ENCODE peak calls at places on chromosome X, in four cellular contexts. One of them, this sample, is unnamed.

GRCh38 chrX:11296051-11296450 is 2.8 kb downstream of the AMELX start:
- DNase-seq in ascending aorta: no peak
- DNase-seq in neural progenitor cell: no peak
- DNase-seq in pancreas: no peak
- DNase-seq in this sample: no peak

GRCh38 chrX:51461053-51462050 is 35.0 kb downstream of the NUDT11 start:
- DNase-seq in ascending aorta: no peak
- DNase-seq in neural progenitor cell: peak
- DNase-seq in pancreas: no peak
- DNase-seq in this sample: no peak

GRCh38 chrX:35786271-35786670 is 11.9 kb upstream of the MAGEB16 start:
- DNase-seq in ascending aorta: no peak
- DNase-seq in neural progenitor cell: no peak
- DNase-seq in pancreas: no peak
- DNase-seq in this sample: no peak

GRCh38 chrX:107563851-107564250 is 64.5 kb upstream of the PRPS1 start:
- DNase-seq in ascending aorta: no peak
- DNase-seq in neural progenitor cell: no peak
- DNase-seq in pancreas: no peak
- DNase-seq in this sample: no peak

GRCh38 chrX:41313419-41313818 is 20.5 kb upstream of the DDX3X start:
- DNase-seq in ascending aorta: no peak
- DNase-seq in neural progenitor cell: no peak
- DNase-seq in pancreas: no peak
- DNase-seq in this sample: no peak

GRCh38 chrX:132953358-132953757 is 5.1 kb downstream of the HS6ST2 start:
- DNase-seq in ascending aorta: no peak
- DNase-seq in neural progenitor cell: peak
- DNase-seq in pancreas: no peak
- DNase-seq in this sample: no peak

GRCh38 chrX:128616933-128617332 is 564.7 kb upstream of the ACTRT1 start:
- DNase-seq in ascending aorta: no peak
- DNase-seq in neural progenitor cell: no peak
- DNase-seq in pancreas: no peak
- DNase-seq in this sample: no peak

GRCh38 chrX:78024349-78025108 is 55.1 kb upstream of the PGAM4 start:
- DNase-seq in ascending aorta: no peak
- DNase-seq in neural progenitor cell: peak
- DNase-seq in pancreas: peak
- DNase-seq in this sample: no peak

GRCh38 chrX:70219938-70220764 is 14.3 kb upstream of the AWAT1 start:
- DNase-seq in ascending aorta: no peak
- DNase-seq in neural progenitor cell: no peak
- DNase-seq in pancreas: no peak
- DNase-seq in this sample: no peak

GRCh38 chrX:22186165-22186564 is 86.5 kb upstream of the CBLL2 start:
- DNase-seq in ascending aorta: no peak
- DNase-seq in neural progenitor cell: no peak
- DNase-seq in pancreas: no peak
- DNase-seq in this sample: no peak

GRCh38 chrX:109889289-109890006 is 113.5 kb upstream of the TMEM164 start:
- DNase-seq in ascending aorta: no peak
- DNase-seq in neural progenitor cell: peak
- DNase-seq in pancreas: no peak
- DNase-seq in this sample: no peak

GRCh38 chrX:69616520-69617203 is 749 bp downstream of the EDA start:
- DNase-seq in ascending aorta: peak
- DNase-seq in neural progenitor cell: peak
- DNase-seq in pancreas: peak
- DNase-seq in this sample: no peak

GRCh38 chrX:134396174-134396573 is 63.8 kb upstream of the HPRT1 start:
- DNase-seq in ascending aorta: no peak
- DNase-seq in neural progenitor cell: peak
- DNase-seq in pancreas: no peak
- DNase-seq in this sample: no peak

GRCh38 chrX:107574711-107575110 is 53.6 kb upstream of the PRPS1 start:
- DNase-seq in ascending aorta: no peak
- DNase-seq in neural progenitor cell: no peak
- DNase-seq in pancreas: no peak
- DNase-seq in this sample: no peak

GRCh38 chrX:119759333-119759766 is 962 bp downstream of the SOWAHD start:
- DNase-seq in ascending aorta: no peak
- DNase-seq in neural progenitor cell: peak
- DNase-seq in pancreas: peak
- DNase-seq in this sample: no peak

GRCh38 chrX:6223516-6223915 is 5.2 kb downstream of the NLGN4X start:
- DNase-seq in ascending aorta: no peak
- DNase-seq in neural progenitor cell: no peak
- DNase-seq in pancreas: no peak
- DNase-seq in this sample: no peak

GRCh38 chrX:100647095-100647494 is 3.1 kb downstream of the SRPX2 start:
- DNase-seq in ascending aorta: peak
- DNase-seq in neural progenitor cell: no peak
- DNase-seq in pancreas: no peak
- DNase-seq in this sample: no peak

GRCh38 chrX:50470103-50471031 is at the start of gene DGKK:
- DNase-seq in ascending aorta: peak
- DNase-seq in neural progenitor cell: peak
- DNase-seq in pancreas: peak
- DNase-seq in this sample: no peak

GRCh38 chrX:27680726-27681125 is 90.6 kb downstream of the DCAF8L2 start:
- DNase-seq in ascending aorta: no peak
- DNase-seq in neural progenitor cell: no peak
- DNase-seq in pancreas: no peak
- DNase-seq in this sample: no peak

GRCh38 chrX:121389976-121390709 is 342.7 kb downstream of the GLUD2 start:
- DNase-seq in ascending aorta: no peak
- DNase-seq in neural progenitor cell: no peak
- DNase-seq in pancreas: no peak
- DNase-seq in this sample: no peak

GRCh38 chrX:52923781-52924241 is 26.7 kb downstream of the FAM156B start:
- DNase-seq in ascending aorta: peak
- DNase-seq in neural progenitor cell: no peak
- DNase-seq in pancreas: no peak
- DNase-seq in this sample: no peak

DNA sequence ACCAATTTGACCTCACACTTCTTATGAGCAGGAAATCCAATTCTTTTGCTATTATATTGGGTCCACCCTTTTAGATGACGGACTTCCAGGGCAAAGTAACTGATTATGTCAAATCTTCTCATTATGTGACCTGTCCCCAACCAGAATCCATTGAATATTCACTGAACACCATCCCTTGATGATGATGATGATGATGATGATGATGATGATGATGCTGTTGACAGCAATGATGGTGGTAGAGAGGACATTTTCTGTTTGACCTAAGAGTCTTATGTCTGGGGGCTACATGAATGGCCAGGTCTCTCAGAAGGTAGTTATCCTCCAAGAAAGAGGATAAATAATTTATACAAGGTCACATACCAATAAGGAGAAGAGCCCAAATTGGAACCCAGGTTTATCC is 5.2 kb downstream of the TCEAL8 start:
- DNase-seq in ascending aorta: no peak
- DNase-seq in neural progenitor cell: no peak
- DNase-seq in pancreas: no peak
- DNase-seq in this sample: no peak
- H3K27ac ChIP-seq in ascending aorta: no peak
- H3K27ac ChIP-seq in neural progenitor cell: no peak
- H3K27ac ChIP-seq in pancreas: no peak
- H3K27ac ChIP-seq in this sample: no peak

GRCh38 chrX:154083134-154083517 is 14.4 kb downstream of the MECP2 start:
- DNase-seq in ascending aorta: no peak
- DNase-seq in neural progenitor cell: no peak
- DNase-seq in pancreas: no peak
- DNase-seq in this sample: no peak

GRCh38 chrX:154084449-154085300 is 12.8 kb downstream of the MECP2 start:
- DNase-seq in ascending aorta: no peak
- DNase-seq in neural progenitor cell: no peak
- DNase-seq in pancreas: no peak
- DNase-seq in this sample: no peak

DNA sequence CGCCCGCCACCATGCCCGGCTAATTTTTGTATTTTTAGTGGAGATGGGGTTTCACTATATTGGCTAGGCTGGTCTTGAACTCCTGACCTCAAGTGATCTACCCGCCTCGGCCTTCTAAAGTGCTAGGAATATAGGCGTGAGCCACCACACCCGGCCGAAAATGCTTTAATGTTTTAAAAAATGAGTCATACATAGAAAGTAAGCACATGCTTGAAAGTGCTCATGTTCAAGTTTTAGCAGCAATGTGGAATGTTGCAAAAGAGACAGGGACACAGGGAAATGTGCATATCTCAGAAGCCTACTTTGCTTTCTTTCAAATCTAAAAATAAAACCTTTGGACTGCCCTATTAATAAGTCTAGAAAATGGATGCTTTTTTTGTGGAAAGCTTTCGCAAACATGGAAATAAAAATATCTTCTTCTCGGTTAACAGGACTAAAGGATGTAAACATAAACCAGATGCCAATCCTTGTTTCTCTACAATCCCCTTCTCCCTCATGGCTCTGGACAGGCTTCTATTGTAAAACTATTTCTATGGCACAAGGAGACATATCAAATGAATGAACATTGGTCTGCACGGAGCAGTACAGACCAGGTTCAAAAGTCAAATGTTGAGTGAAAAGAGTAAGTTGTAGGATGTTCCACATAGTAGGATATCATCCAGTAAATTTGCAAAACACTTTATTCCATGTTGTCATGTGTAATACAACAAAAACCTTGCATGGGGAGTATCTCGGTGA is 15.0 kb downstream of the MECP2 start:
- DNase-seq in ascending aorta: no peak
- DNase-seq in neural progenitor cell: no peak
- DNase-seq in pancreas: no peak
- DNase-seq in this sample: no peak
- H3K27ac ChIP-seq in ascending aorta: peak
- H3K27ac ChIP-seq in neural progenitor cell: no peak
- H3K27ac ChIP-seq in pancreas: no peak
- H3K27ac ChIP-seq in this sample: no peak

GRCh38 chrX:19865567-19866363 is 21.6 kb downstream of the SH3KBP1 start:
- DNase-seq in ascending aorta: no peak
- DNase-seq in neural progenitor cell: no peak
- DNase-seq in pancreas: no peak
- DNase-seq in this sample: no peak

GRCh38 chrX:19866626-19867410 is 20.6 kb downstream of the SH3KBP1 start:
- DNase-seq in ascending aorta: no peak
- DNase-seq in neural progenitor cell: no peak
- DNase-seq in pancreas: no peak
- DNase-seq in this sample: no peak

GRCh38 chrX:19867938-19868337 is 19.5 kb downstream of the SH3KBP1 start:
- DNase-seq in ascending aorta: no peak
- DNase-seq in neural progenitor cell: no peak
- DNase-seq in pancreas: no peak
- DNase-seq in this sample: no peak

GRCh38 chrX:19869195-19869594 is 18.2 kb downstream of the SH3KBP1 start:
- DNase-seq in ascending aorta: no peak
- DNase-seq in neural progenitor cell: no peak
- DNase-seq in pancreas: no peak
- DNase-seq in this sample: no peak

GRCh38 chrX:19867411-19867732 is 20.0 kb downstream of the SH3KBP1 start:
- DNase-seq in ascending aorta: no peak
- DNase-seq in neural progenitor cell: no peak
- DNase-seq in pancreas: no peak
- DNase-seq in this sample: no peak
- H3K27ac ChIP-seq in ascending aorta: no peak
- H3K27ac ChIP-seq in neural progenitor cell: no peak
- H3K27ac ChIP-seq in pancreas: no peak
- H3K27ac ChIP-seq in this sample: no peak

GRCh38 chrX:112545051-112545450 is 134.7 kb downstream of the LHFPL1 start:
- DNase-seq in ascending aorta: no peak
- DNase-seq in neural progenitor cell: no peak
- DNase-seq in pancreas: no peak
- DNase-seq in this sample: no peak
- H3K27ac ChIP-seq in ascending aorta: no peak
- H3K27ac ChIP-seq in neural progenitor cell: no peak
- H3K27ac ChIP-seq in pancreas: no peak
- H3K27ac ChIP-seq in this sample: no peak

GRCh38 chrX:17038681-17039161 is 92.3 kb downstream of the REPS2 start:
- DNase-seq in ascending aorta: no peak
- DNase-seq in neural progenitor cell: no peak
- DNase-seq in pancreas: no peak
- DNase-seq in this sample: no peak
- H3K27ac ChIP-seq in ascending aorta: no peak
- H3K27ac ChIP-seq in neural progenitor cell: no peak
- H3K27ac ChIP-seq in pancreas: no peak
- H3K27ac ChIP-seq in this sample: peak

GRCh38 chrX:13268874-13269273 is 51.0 kb downstream of the ATXN3L start:
- DNase-seq in ascending aorta: no peak
- DNase-seq in neural progenitor cell: no peak
- DNase-seq in pancreas: no peak
- DNase-seq in this sample: no peak

GRCh38 chrX:13261348-13261747 is 58.5 kb downstream of the ATXN3L start:
- DNase-seq in ascending aorta: no peak
- DNase-seq in neural progenitor cell: no peak
- DNase-seq in pancreas: no peak
- DNase-seq in this sample: no peak

GRCh38 chrX:13263560-13264251 is 56.1 kb downstream of the ATXN3L start:
- DNase-seq in ascending aorta: no peak
- DNase-seq in neural progenitor cell: no peak
- DNase-seq in pancreas: no peak
- DNase-seq in this sample: no peak

GRCh38 chrX:13266641-13267420 is 53.0 kb downstream of the ATXN3L start:
- DNase-seq in ascending aorta: no peak
- DNase-seq in neural progenitor cell: peak
- DNase-seq in pancreas: no peak
- DNase-seq in this sample: no peak

DNA sequence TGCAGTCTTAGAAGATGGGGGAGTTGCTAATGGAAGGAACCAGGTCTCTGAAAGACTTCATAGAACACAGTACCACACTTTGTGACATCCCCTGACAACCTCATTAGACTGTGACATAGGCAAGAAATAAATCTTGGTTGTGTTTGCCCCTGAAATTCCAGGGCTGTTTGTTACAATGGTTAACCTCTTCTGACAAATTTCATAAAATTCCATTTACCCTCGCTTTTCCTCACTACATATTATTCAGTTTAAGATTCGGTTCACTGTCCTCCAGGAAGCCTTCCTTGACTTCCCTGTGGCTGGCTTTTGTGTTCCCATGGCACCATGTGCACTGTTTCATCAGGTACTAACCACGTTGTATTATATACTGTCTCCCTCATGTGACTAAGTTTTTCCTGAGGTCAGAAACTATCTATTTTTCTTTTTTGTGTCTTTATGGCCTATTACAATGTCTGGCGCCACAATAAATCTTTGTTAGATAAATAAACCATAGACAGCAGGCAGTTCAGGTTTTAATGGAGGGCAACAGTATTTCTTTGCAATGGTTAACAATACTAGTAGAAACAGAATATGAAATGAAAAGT is 54.2 kb downstream of the ATXN3L start:
- DNase-seq in ascending aorta: no peak
- DNase-seq in neural progenitor cell: no peak
- DNase-seq in pancreas: no peak
- DNase-seq in this sample: no peak
- H3K27ac ChIP-seq in ascending aorta: no peak
- H3K27ac ChIP-seq in neural progenitor cell: no peak
- H3K27ac ChIP-seq in pancreas: no peak
- H3K27ac ChIP-seq in this sample: peak

This sample was measured in caudate nucleus.